ENCODE peak calls at places on chromosomes 4 and X, in five cellular contexts. D is B cell; R is CD8-positive, alpha-beta T cell; J is heart right ventricle; F is WTC11. M is an unnamed sample.

GRCh38 chrX:25941087-25941486 is 197.1 kb upstream of the MAGEB18 start:
- DNase-seq in D (no peak), R (no peak), J (no peak), F (no peak), M (no peak)

GRCh38 chr4:184347251-184348239 is 126.8 kb downstream of the IRF2 start:
- DNase-seq in D (peak), R (no peak), J (peak), F (peak), M (no peak)

GRCh38 chr4:80305466-80305865 is 30.1 kb upstream of the CFAP299 start:
- DNase-seq in D (no peak), R (no peak), J (no peak), F (no peak), M (no peak)

GRCh38 chrX:31353095-31353494 is 281.3 kb upstream of the FTHL17 start:
- DNase-seq in D (no peak), R (no peak), J (no peak), F (no peak), M (no peak)

GRCh38 chrX:13716905-13717304 is 17.5 kb downstream of the TRAPPC2 start:
- DNase-seq in D (no peak), R (no peak), J (no peak), F (no peak), M (peak)

GRCh38 chrX:30220646-30221045 is 5.3 kb downstream of the MAGEB2 start:
- DNase-seq in D (no peak), R (no peak), J (no peak), F (no peak), M (no peak)

GRCh38 chr4:98879515-98879914 is 49.4 kb downstream of the EIF4E start:
- DNase-seq in D (no peak), R (no peak), J (no peak), F (no peak), M (no peak)

GRCh38 chrX:2266445-2267349 is 234.1 kb downstream of the DHRSX start:
- DNase-seq in D (no peak), R (no peak), J (no peak), F (no peak), M (no peak)

GRCh38 chr4:174545268-174545667 is 23.0 kb upstream of the HPGD start:
- DNase-seq in D (no peak), R (no peak), J (no peak), F (no peak), M (no peak)

GRCh38 chrX:132037479-132037993 is 14.4 kb downstream of the STK26 start:
- DNase-seq in D (no peak), R (no peak), J (no peak), F (no peak), M (no peak)

GRCh38 chr4:173793937-173794510 is 264.0 kb upstream of the HAND2 start:
- DNase-seq in D (no peak), R (no peak), J (no peak), F (no peak), M (no peak)

GRCh38 chr4:27100713-27101112 is 240.1 kb downstream of the STIM2 start:
- DNase-seq in D (no peak), R (no peak), J (no peak), F (no peak), M (no peak)

GRCh38 chr4:151418385-151418784 is 9.4 kb downstream of the FHIP1A start:
- DNase-seq in D (no peak), R (no peak), J (no peak), F (no peak), M (no peak)

GRCh38 chrX:11557120-11557519 is 108.6 kb downstream of the ARHGAP6 start:
- DNase-seq in D (no peak), R (no peak), J (no peak), F (no peak), M (no peak)

GRCh38 chr4:99868126-99868596 is 26.1 kb downstream of the LAMTOR3 start:
- DNase-seq in D (no peak), R (no peak), J (no peak), F (no peak), M (no peak)

GRCh38 chr4:61553562-61554125 is 353.5 kb downstream of the ADGRL3 start:
- DNase-seq in D (no peak), R (no peak), J (no peak), F (no peak), M (no peak)

GRCh38 chr4:156576946-156577345 is 394.7 kb downstream of the PDGFC start:
- DNase-seq in D (no peak), R (no peak), J (no peak), F (no peak), M (no peak)

GRCh38 chrX:67780694-67781109 is 236.9 kb downstream of the AR start:
- DNase-seq in D (no peak), R (no peak), J (peak), F (no peak), M (no peak)

GRCh38 chrX:24371391-24371972 is 11.0 kb downstream of the SUPT20HL1 start:
- DNase-seq in D (peak), R (peak), J (peak), F (peak), M (peak)

GRCh38 chr4:117447925-117448324 is 362.5 kb upstream of the TRAM1L1 start:
- DNase-seq in D (no peak), R (no peak), J (no peak), F (peak), M (no peak)

GRCh38 chr4:3522651-3523050 is 9.6 kb downstream of the LRPAP1 start:
- DNase-seq in D (no peak), R (no peak), J (no peak), F (peak), M (no peak)

GRCh38 chr4:52038109-52038912 is at the start of gene SGCB:
- DNase-seq in D (peak), R (peak), J (peak), F (peak), M (no peak)

GRCh38 chrX:10855845-10856244 is 235.5 kb upstream of the MID1 start:
- DNase-seq in D (no peak), R (no peak), J (no peak), F (no peak), M (no peak)

GRCh38 chrX:72272868-72273267 is 4.2 kb downstream of the RPS4X start:
- DNase-seq in D (no peak), R (no peak), J (no peak), F (no peak), M (no peak)

GRCh38 chr4:118904935-118905334 is 16.3 kb downstream of the SYNPO2 start:
- DNase-seq in D (no peak), R (no peak), J (no peak), F (no peak), M (no peak)

GRCh38 chr4:94546949-94547348 is 95.2 kb downstream of the PDLIM5 start:
- DNase-seq in D (no peak), R (no peak), J (no peak), F (no peak), M (no peak)

GRCh38 chr4:25795091-25795490 is 67.7 kb downstream of the SEL1L3 start:
- DNase-seq in D (no peak), R (no peak), J (no peak), F (no peak), M (no peak)

GRCh38 chrX:71103110-71103983 is 3.2 kb downstream of the CXorf65 start:
- DNase-seq in D (peak), R (no peak), J (no peak), F (peak), M (peak)

GRCh38 chr4:96149911-96150310 is 310.0 kb downstream of the PDHA2 start:
- DNase-seq in D (no peak), R (no peak), J (no peak), F (no peak), M (no peak)

GRCh38 chrX:123086768-123087167 is 97.3 kb upstream of the GRIA3 start:
- DNase-seq in D (no peak), R (no peak), J (no peak), F (no peak), M (no peak)

GRCh38 chr4:13907255-13907751 is 279.8 kb upstream of the BOD1L1 start:
- DNase-seq in D (no peak), R (no peak), J (no peak), F (no peak), M (no peak)

GRCh38 chrX:126167560-126167959 is 1.5 kb upstream of the DCAF12L2 start:
- DNase-seq in D (no peak), R (no peak), J (no peak), F (no peak), M (no peak)

GRCh38 chr4:57109847-57110634 is at the start of gene IGFBP7:
- DNase-seq in D (peak), R (no peak), J (peak), F (peak), M (peak)

GRCh38 chr4:122930877-122931276 is 8.5 kb upstream of the NUDT6 start:
- DNase-seq in D (peak), R (no peak), J (no peak), F (no peak), M (no peak)

GRCh38 chrX:100625985-100626491 is 10.6 kb downstream of the TSPAN6 start:
- DNase-seq in D (peak), R (no peak), J (no peak), F (no peak), M (no peak)

GRCh38 chrX:9355739-9356138 is 109.1 kb upstream of the TBL1X start:
- DNase-seq in D (no peak), R (no peak), J (no peak), F (no peak), M (peak)

GRCh38 chr4:103019319-103020124 is at the start of gene SLC9B1:
- DNase-seq in D (peak), R (peak), J (peak), F (peak), M (peak)
- TF ChIP-seq CTCF in D (no peak), R (no peak), J (no peak), F (no peak), M (no peak)

DNA sequence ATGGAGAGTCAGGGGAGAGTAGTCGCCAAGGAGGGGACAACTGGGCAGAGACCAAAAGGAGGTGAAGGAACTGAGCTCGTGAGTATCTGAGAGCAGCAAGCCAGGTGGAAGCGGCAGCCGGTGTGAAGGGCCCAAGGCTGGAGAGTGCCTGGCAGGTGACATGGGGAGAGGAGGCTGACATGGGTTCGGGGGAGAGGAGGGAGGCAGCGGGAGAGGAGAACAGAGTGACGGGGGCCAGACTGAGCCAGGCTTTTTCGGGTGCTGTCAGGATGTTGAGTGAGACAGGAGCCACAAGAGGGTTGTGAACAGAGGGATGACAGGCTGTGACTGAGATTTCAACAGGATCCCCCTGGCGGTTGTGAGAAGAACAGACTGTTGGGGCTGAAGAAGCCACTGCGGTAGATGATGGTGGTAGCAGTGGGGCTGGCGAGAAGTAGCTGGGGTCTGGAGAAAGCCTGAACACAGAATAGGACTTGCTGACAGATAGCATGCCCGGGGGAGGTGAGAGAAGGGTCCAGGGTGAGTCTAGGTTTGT is 5.7 kb downstream of the ELK1 start:
- DNase-seq in D (no peak), R (no peak), J (no peak), F (peak), M (no peak)
- TF ChIP-seq CTCF in D (no peak), R (no peak), J (peak), F (peak), M (no peak)

DNA sequence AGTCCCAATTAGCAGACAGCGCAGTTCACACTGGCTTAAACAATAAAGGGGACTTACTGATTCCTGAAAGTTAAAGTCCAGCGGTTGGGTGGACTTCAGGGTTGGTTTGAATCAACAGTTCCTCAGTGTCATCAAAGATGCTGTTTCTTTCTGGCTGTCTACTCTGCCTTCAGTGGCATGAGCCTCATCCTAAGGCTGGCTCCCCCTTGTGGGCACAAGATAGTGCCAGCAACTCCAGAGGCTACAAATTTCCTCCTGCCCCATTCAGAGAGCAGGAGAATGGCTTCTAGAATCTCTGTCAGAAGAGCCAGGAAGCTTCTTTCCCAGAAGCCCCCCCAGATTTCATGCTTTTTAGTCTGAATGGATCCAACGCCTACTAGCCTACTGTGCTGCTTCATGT is 82.4 kb upstream of the MTM1 start:
- DNase-seq in D (peak), R (peak), J (peak), F (peak), M (no peak)
- TF ChIP-seq CTCF in D (peak), R (no peak), J (peak), F (peak), M (no peak)

GRCh38 chrX:7068939-7069367 is 78.6 kb upstream of the STS start:
- DNase-seq in D (no peak), R (no peak), J (no peak), F (peak), M (no peak)
- TF ChIP-seq CTCF in D (no peak), R (no peak), J (no peak), F (no peak), M (no peak)

GRCh38 chr4:133147922-133148689 is 988 bp upstream of the PCDH10 start:
- DNase-seq in D (no peak), R (no peak), J (no peak), F (no peak), M (no peak)
- TF ChIP-seq CTCF in D (no peak), R (no peak), J (no peak), F (no peak), M (no peak)

GRCh38 chrX:147902270-147902669 is 9.4 kb upstream of the FMR1 start:
- DNase-seq in D (no peak), R (no peak), J (no peak), F (no peak), M (no peak)

GRCh38 chrX:147899715-147900114 is 12.0 kb upstream of the FMR1 start:
- DNase-seq in D (no peak), R (no peak), J (no peak), F (no peak), M (no peak)

GRCh38 chrX:147901476-147902126 is 10.1 kb upstream of the FMR1 start:
- DNase-seq in D (no peak), R (no peak), J (no peak), F (no peak), M (no peak)

GRCh38 chrX:147898951-147899350 is 12.8 kb upstream of the FMR1 start:
- DNase-seq in D (no peak), R (no peak), J (no peak), F (no peak), M (no peak)

DNA sequence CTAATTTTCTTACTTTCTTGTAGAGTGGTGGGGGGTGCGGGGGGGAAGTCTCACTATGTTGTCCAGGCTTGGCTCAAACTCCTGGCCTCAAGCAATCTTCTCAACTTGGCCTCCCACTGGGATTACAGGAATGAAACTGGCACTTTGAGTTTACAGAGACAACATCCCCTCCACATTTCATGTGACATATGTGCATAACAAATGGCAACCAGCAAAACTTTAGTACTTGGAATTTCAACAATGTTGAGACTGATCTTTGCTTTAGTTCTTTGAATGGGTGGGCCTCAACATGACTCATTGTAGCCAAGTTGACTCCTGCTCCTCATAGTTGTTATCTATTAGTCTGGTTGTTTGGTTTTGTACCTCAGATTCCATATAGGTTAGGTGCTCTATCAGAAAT is 11.4 kb upstream of the FMR1 start:
- DNase-seq in D (no peak), R (no peak), J (no peak), F (no peak), M (no peak)
- TF ChIP-seq CTCF in D (no peak), R (no peak), J (no peak), F (no peak), M (no peak)

DNA sequence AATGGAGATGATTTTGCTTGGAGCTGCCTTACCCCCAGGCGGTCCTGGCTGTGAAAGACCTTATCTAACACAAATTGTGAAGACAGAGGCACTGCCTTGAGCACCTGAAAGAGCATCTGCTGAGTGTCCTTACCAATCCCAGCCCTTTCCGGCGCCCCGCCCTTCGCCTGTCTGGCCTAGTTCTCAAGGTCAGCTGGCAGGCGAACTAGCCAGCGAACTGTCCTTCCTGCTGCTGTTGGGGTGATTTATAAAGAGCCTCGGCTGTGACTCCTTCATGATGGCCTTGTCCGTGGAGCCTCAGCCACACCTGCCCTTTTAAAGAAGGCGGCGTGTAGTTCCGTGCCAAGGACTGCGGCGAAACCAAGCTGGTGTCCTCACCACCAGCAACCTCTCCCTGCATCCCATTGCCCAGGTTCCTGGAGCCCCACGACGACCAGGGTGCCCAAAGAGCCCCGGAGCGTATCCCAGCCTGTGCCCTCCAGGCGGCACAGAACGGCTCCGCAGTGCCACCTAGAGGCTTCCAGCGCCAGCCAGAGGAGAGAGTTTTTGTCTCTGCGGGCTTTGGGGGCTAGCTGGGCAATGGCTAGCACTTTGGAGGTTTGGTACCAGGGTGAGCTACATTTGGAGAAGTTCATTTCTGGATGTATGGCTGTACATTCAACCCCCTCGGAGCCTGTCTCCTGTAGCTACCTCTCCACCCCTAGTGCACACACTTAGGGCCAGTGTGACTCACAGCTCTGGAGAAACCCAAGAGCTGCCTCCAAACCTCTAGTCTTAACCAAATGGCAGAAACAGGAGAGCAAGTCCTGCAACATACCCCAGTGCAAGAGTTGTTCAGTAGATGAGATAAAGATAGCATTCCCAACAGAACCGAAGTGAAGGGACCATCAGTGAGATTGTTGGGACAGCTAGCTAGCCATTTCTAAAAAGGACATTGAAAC is 36.8 kb upstream of the VMA21 start:
- DNase-seq in D (peak), R (peak), J (peak), F (peak), M (peak)
- TF ChIP-seq CTCF in D (peak), R (peak), J (peak), F (peak), M (peak)

GRCh38 chrX:63012574-63012973 is 338.6 kb downstream of the SPIN4 start:
- DNase-seq in D (no peak), R (no peak), J (no peak), F (no peak), M (no peak)
- TF ChIP-seq CTCF in D (no peak), R (no peak), J (no peak), F (no peak), M (no peak)

GRCh38 chrX:47863187-47863586 is 26.5 kb downstream of the ZNF81 start:
- DNase-seq in D (no peak), R (no peak), J (no peak), F (no peak), M (no peak)

GRCh38 chrX:47864785-47865184 is 28.1 kb downstream of the ZNF81 start:
- DNase-seq in D (no peak), R (no peak), J (no peak), F (no peak), M (no peak)

GRCh38 chrX:47859686-47860085 is 23.0 kb downstream of the ZNF81 start:
- DNase-seq in D (no peak), R (no peak), J (no peak), F (no peak), M (no peak)

DNA sequence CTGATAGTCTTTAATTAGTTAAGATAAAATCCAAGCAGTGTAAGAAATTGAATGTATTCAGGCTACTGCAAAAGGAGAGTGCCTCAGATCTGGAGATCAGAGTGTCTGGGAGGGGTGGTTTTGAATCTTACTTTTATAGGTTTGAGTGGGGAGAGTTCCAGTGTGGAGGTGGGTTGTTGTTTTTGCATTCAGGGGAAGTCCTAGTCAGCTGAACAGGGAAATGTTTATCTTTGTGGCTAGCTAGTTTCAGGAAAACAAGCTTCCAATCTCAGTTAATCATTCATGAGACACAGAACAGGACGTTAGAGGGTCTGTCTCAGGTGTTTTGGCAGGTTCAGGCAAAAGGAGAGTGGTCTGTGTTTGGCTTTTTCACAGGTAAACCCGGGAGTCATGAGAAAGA is 26.0 kb downstream of the ZNF81 start:
- DNase-seq in D (no peak), R (no peak), J (no peak), F (no peak), M (no peak)
- TF ChIP-seq CTCF in D (no peak), R (no peak), J (no peak), F (no peak), M (no peak)

GRCh38 chrX:47206316-47206715 is 12.2 kb upstream of the CDK16 start:
- DNase-seq in D (no peak), R (no peak), J (no peak), F (no peak), M (no peak)

GRCh38 chrX:47208108-47208507 is 10.4 kb upstream of the CDK16 start:
- DNase-seq in D (no peak), R (no peak), J (no peak), F (no peak), M (no peak)

GRCh38 chrX:47202877-47203276 is 9.2 kb downstream of the UBA1 start:
- DNase-seq in D (no peak), R (no peak), J (no peak), F (no peak), M (no peak)

GRCh38 chrX:47202316-47202715 is 8.7 kb downstream of the UBA1 start:
- DNase-seq in D (no peak), R (no peak), J (no peak), F (no peak), M (no peak)

GRCh38 chrX:47204970-47205369 is 11.3 kb downstream of the UBA1 start:
- DNase-seq in D (no peak), R (no peak), J (no peak), F (no peak), M (no peak)
- TF ChIP-seq CTCF in D (no peak), R (no peak), J (no peak), F (no peak), M (no peak)

M was measured in natural killer cell.